ENCODE peak calls at places on chromosomes 11 and 22, in nine cellular contexts. One of them, this sample, is unnamed.

GRCh38 chr11:21426931-21427330 is 757.5 kb downstream of the NELL1 start:
- DNase-seq in activated T-cell treated with anti-CD3 and anti-CD28 coated beads, Interleukin-2, amount 50 U/mL, for 4 hours: no peak
- DNase-seq in M059J: no peak
- DNase-seq in AG04449: no peak
- DNase-seq in kidney epithelial cell: no peak
- DNase-seq in iris pigment epithelial cell: no peak
- DNase-seq in LNCaP clone FGC: no peak
- DNase-seq in Calu3: no peak
- DNase-seq in NCI-H2171 treated with DMSO at 0.1 percent for 48 hours: no peak
- DNase-seq in this sample: no peak

GRCh38 chr22:38316340-38317236 is 645 bp downstream of the CSNK1E start:
- DNase-seq in activated T-cell treated with anti-CD3 and anti-CD28 coated beads, Interleukin-2, amount 50 U/mL, for 4 hours: peak; percentile 40
- DNase-seq in M059J: peak; percentile 44
- DNase-seq in AG04449: no peak
- DNase-seq in kidney epithelial cell: no peak
- DNase-seq in iris pigment epithelial cell: peak; percentile 63
- DNase-seq in LNCaP clone FGC: no peak
- DNase-seq in Calu3: peak; percentile 52
- DNase-seq in NCI-H2171 treated with DMSO at 0.1 percent for 48 hours: peak; percentile 45
- DNase-seq in this sample: no peak

GRCh38 chr11:45917286-45917622 is 423 bp downstream of the PEX16 start:
- DNase-seq in activated T-cell treated with anti-CD3 and anti-CD28 coated beads, Interleukin-2, amount 50 U/mL, for 4 hours: no peak
- DNase-seq in M059J: no peak
- DNase-seq in AG04449: no peak
- DNase-seq in kidney epithelial cell: no peak
- DNase-seq in iris pigment epithelial cell: no peak
- DNase-seq in LNCaP clone FGC: no peak
- DNase-seq in Calu3: no peak
- DNase-seq in NCI-H2171 treated with DMSO at 0.1 percent for 48 hours: no peak
- DNase-seq in this sample: no peak

GRCh38 chr11:129412501-129412900 is 36.9 kb downstream of the BARX2 start:
- DNase-seq in activated T-cell treated with anti-CD3 and anti-CD28 coated beads, Interleukin-2, amount 50 U/mL, for 4 hours: no peak
- DNase-seq in M059J: peak; percentile 4
- DNase-seq in AG04449: no peak
- DNase-seq in kidney epithelial cell: no peak
- DNase-seq in iris pigment epithelial cell: no peak
- DNase-seq in LNCaP clone FGC: no peak
- DNase-seq in Calu3: peak; percentile 75
- DNase-seq in NCI-H2171 treated with DMSO at 0.1 percent for 48 hours: no peak
- DNase-seq in this sample: no peak

GRCh38 chr11:33147559-33147958 is 13.7 kb downstream of the CSTF3 start:
- DNase-seq in activated T-cell treated with anti-CD3 and anti-CD28 coated beads, Interleukin-2, amount 50 U/mL, for 4 hours: no peak
- DNase-seq in M059J: peak; percentile 58
- DNase-seq in AG04449: no peak
- DNase-seq in kidney epithelial cell: no peak
- DNase-seq in iris pigment epithelial cell: peak; percentile 31
- DNase-seq in LNCaP clone FGC: no peak
- DNase-seq in Calu3: peak; percentile 12
- DNase-seq in NCI-H2171 treated with DMSO at 0.1 percent for 48 hours: no peak
- DNase-seq in this sample: no peak

GRCh38 chr22:30922151-30922611 is 46.4 kb downstream of the MORC2 start:
- DNase-seq in activated T-cell treated with anti-CD3 and anti-CD28 coated beads, Interleukin-2, amount 50 U/mL, for 4 hours: peak; percentile 76
- DNase-seq in M059J: no peak
- DNase-seq in AG04449: no peak
- DNase-seq in kidney epithelial cell: peak; percentile 2
- DNase-seq in iris pigment epithelial cell: peak; percentile 9
- DNase-seq in LNCaP clone FGC: no peak
- DNase-seq in Calu3: peak; percentile 7
- DNase-seq in NCI-H2171 treated with DMSO at 0.1 percent for 48 hours: no peak
- DNase-seq in this sample: peak; percentile 84

GRCh38 chr22:32991353-32992115 is 66.6 kb downstream of the SYN3 start:
- DNase-seq in activated T-cell treated with anti-CD3 and anti-CD28 coated beads, Interleukin-2, amount 50 U/mL, for 4 hours: no peak
- DNase-seq in M059J: peak; percentile 65
- DNase-seq in AG04449: no peak
- DNase-seq in kidney epithelial cell: no peak
- DNase-seq in iris pigment epithelial cell: no peak
- DNase-seq in LNCaP clone FGC: no peak
- DNase-seq in Calu3: no peak
- DNase-seq in NCI-H2171 treated with DMSO at 0.1 percent for 48 hours: peak; percentile 98
- DNase-seq in this sample: no peak

GRCh38 chr11:134518616-134519389 is 106.8 kb upstream of the B3GAT1 start:
- DNase-seq in activated T-cell treated with anti-CD3 and anti-CD28 coated beads, Interleukin-2, amount 50 U/mL, for 4 hours: no peak
- DNase-seq in M059J: no peak
- DNase-seq in AG04449: no peak
- DNase-seq in kidney epithelial cell: no peak
- DNase-seq in iris pigment epithelial cell: no peak
- DNase-seq in LNCaP clone FGC: no peak
- DNase-seq in Calu3: no peak
- DNase-seq in NCI-H2171 treated with DMSO at 0.1 percent for 48 hours: no peak
- DNase-seq in this sample: no peak

GRCh38 chr11:115869780-115870431 is 365.7 kb upstream of the CADM1 start:
- DNase-seq in activated T-cell treated with anti-CD3 and anti-CD28 coated beads, Interleukin-2, amount 50 U/mL, for 4 hours: no peak
- DNase-seq in M059J: peak; percentile 41
- DNase-seq in AG04449: no peak
- DNase-seq in kidney epithelial cell: no peak
- DNase-seq in iris pigment epithelial cell: peak; percentile 3
- DNase-seq in LNCaP clone FGC: no peak
- DNase-seq in Calu3: no peak
- DNase-seq in NCI-H2171 treated with DMSO at 0.1 percent for 48 hours: peak; percentile 89
- DNase-seq in this sample: no peak

GRCh38 chr22:24485608-24486007 is 9.5 kb upstream of the UPB1 start:
- DNase-seq in activated T-cell treated with anti-CD3 and anti-CD28 coated beads, Interleukin-2, amount 50 U/mL, for 4 hours: no peak
- DNase-seq in M059J: peak; percentile 57
- DNase-seq in AG04449: no peak
- DNase-seq in kidney epithelial cell: no peak
- DNase-seq in iris pigment epithelial cell: no peak
- DNase-seq in LNCaP clone FGC: no peak
- DNase-seq in Calu3: no peak
- DNase-seq in NCI-H2171 treated with DMSO at 0.1 percent for 48 hours: no peak
- DNase-seq in this sample: no peak

GRCh38 chr22:37121887-37122591 is 12.5 kb upstream of the TMPRSS6 start:
- DNase-seq in activated T-cell treated with anti-CD3 and anti-CD28 coated beads, Interleukin-2, amount 50 U/mL, for 4 hours: peak; percentile 91
- DNase-seq in M059J: peak; percentile 84
- DNase-seq in AG04449: no peak
- DNase-seq in kidney epithelial cell: peak; percentile 56
- DNase-seq in iris pigment epithelial cell: peak; percentile 52
- DNase-seq in LNCaP clone FGC: no peak
- DNase-seq in Calu3: no peak
- DNase-seq in NCI-H2171 treated with DMSO at 0.1 percent for 48 hours: no peak
- DNase-seq in this sample: peak; percentile 94

GRCh38 chr11:117766576-117766975 is 30.4 kb downstream of the DSCAML1 start:
- DNase-seq in activated T-cell treated with anti-CD3 and anti-CD28 coated beads, Interleukin-2, amount 50 U/mL, for 4 hours: no peak
- DNase-seq in M059J: no peak
- DNase-seq in AG04449: no peak
- DNase-seq in kidney epithelial cell: no peak
- DNase-seq in iris pigment epithelial cell: no peak
- DNase-seq in LNCaP clone FGC: no peak
- DNase-seq in Calu3: no peak
- DNase-seq in NCI-H2171 treated with DMSO at 0.1 percent for 48 hours: peak; percentile 3
- DNase-seq in this sample: no peak